ENCODE peak calls at places on chromosome 6, in nine cellular contexts. One of them, this sample, is unnamed.

GRCh38 chr6:141394125-141394536 is 738.6 kb upstream of the GJE1 start:
- DNase-seq in cardiac muscle cell: no peak
- DNase-seq in CD8-positive, alpha-beta T cell: no peak
- DNase-seq in left ventricle myocardium inferior: no peak
- DNase-seq in AG10803: no peak
- DNase-seq in body of pancreas: no peak
- DNase-seq in brain microvascular endothelial cell: no peak
- DNase-seq in fibroblast of pulmonary artery: no peak
- DNase-seq in BE2C: no peak
- DNase-seq in this sample: no peak

GRCh38 chr6:74642101-74642500 is 563.8 kb downstream of the COL12A1 start:
- DNase-seq in cardiac muscle cell: no peak
- DNase-seq in CD8-positive, alpha-beta T cell: no peak
- DNase-seq in left ventricle myocardium inferior: no peak
- DNase-seq in AG10803: no peak
- DNase-seq in body of pancreas: no peak
- DNase-seq in brain microvascular endothelial cell: no peak
- DNase-seq in fibroblast of pulmonary artery: no peak
- DNase-seq in BE2C: no peak
- DNase-seq in this sample: no peak

GRCh38 chr6:6314601-6315000 is 5.9 kb downstream of the F13A1 start:
- DNase-seq in cardiac muscle cell: no peak
- DNase-seq in CD8-positive, alpha-beta T cell: no peak
- DNase-seq in left ventricle myocardium inferior: no peak
- DNase-seq in AG10803: peak
- DNase-seq in body of pancreas: no peak
- DNase-seq in brain microvascular endothelial cell: no peak
- DNase-seq in fibroblast of pulmonary artery: no peak
- DNase-seq in BE2C: no peak
- DNase-seq in this sample: no peak

GRCh38 chr6:170006524-170007467 is 255.4 kb downstream of the ERMARD start:
- DNase-seq in cardiac muscle cell: no peak
- DNase-seq in CD8-positive, alpha-beta T cell: no peak
- DNase-seq in left ventricle myocardium inferior: no peak
- DNase-seq in AG10803: no peak
- DNase-seq in body of pancreas: no peak
- DNase-seq in brain microvascular endothelial cell: no peak
- DNase-seq in fibroblast of pulmonary artery: no peak
- DNase-seq in BE2C: no peak
- DNase-seq in this sample: no peak

GRCh38 chr6:33288942-33289783 is at the start of the genes PFDN6 and WDR46:
- DNase-seq in cardiac muscle cell: peak
- DNase-seq in CD8-positive, alpha-beta T cell: peak
- DNase-seq in left ventricle myocardium inferior: peak
- DNase-seq in AG10803: peak
- DNase-seq in body of pancreas: peak
- DNase-seq in brain microvascular endothelial cell: peak
- DNase-seq in fibroblast of pulmonary artery: peak
- DNase-seq in BE2C: peak
- DNase-seq in this sample: peak

GRCh38 chr6:166957087-166957804 is 896 bp upstream of the RNASET2 start:
- DNase-seq in cardiac muscle cell: peak
- DNase-seq in CD8-positive, alpha-beta T cell: peak
- DNase-seq in left ventricle myocardium inferior: peak
- DNase-seq in AG10803: peak
- DNase-seq in body of pancreas: peak
- DNase-seq in brain microvascular endothelial cell: no peak
- DNase-seq in fibroblast of pulmonary artery: no peak
- DNase-seq in BE2C: peak
- DNase-seq in this sample: no peak

GRCh38 chr6:168026925-168027324 is 29.5 kb downstream of the KIF25 start:
- DNase-seq in cardiac muscle cell: no peak
- DNase-seq in CD8-positive, alpha-beta T cell: no peak
- DNase-seq in left ventricle myocardium inferior: no peak
- DNase-seq in AG10803: no peak
- DNase-seq in body of pancreas: no peak
- DNase-seq in brain microvascular endothelial cell: no peak
- DNase-seq in fibroblast of pulmonary artery: no peak
- DNase-seq in BE2C: no peak
- DNase-seq in this sample: no peak

GRCh38 chr6:51098801-51099200 is 280.1 kb downstream of the TFAP2B start:
- DNase-seq in cardiac muscle cell: no peak
- DNase-seq in CD8-positive, alpha-beta T cell: no peak
- DNase-seq in left ventricle myocardium inferior: no peak
- DNase-seq in AG10803: peak
- DNase-seq in body of pancreas: no peak
- DNase-seq in brain microvascular endothelial cell: peak
- DNase-seq in fibroblast of pulmonary artery: no peak
- DNase-seq in BE2C: peak
- DNase-seq in this sample: peak

GRCh38 chr6:150697515-150697914 is 97.8 kb downstream of the PLEKHG1 start:
- DNase-seq in cardiac muscle cell: no peak
- DNase-seq in CD8-positive, alpha-beta T cell: no peak
- DNase-seq in left ventricle myocardium inferior: peak
- DNase-seq in AG10803: peak
- DNase-seq in body of pancreas: no peak
- DNase-seq in brain microvascular endothelial cell: no peak
- DNase-seq in fibroblast of pulmonary artery: peak
- DNase-seq in BE2C: no peak
- DNase-seq in this sample: no peak

GRCh38 chr6:47977314-47977713 is 133.7 kb downstream of the PTCHD4 start:
- DNase-seq in cardiac muscle cell: no peak
- DNase-seq in CD8-positive, alpha-beta T cell: no peak
- DNase-seq in left ventricle myocardium inferior: no peak
- DNase-seq in AG10803: no peak
- DNase-seq in body of pancreas: no peak
- DNase-seq in brain microvascular endothelial cell: no peak
- DNase-seq in fibroblast of pulmonary artery: no peak
- DNase-seq in BE2C: no peak
- DNase-seq in this sample: no peak

GRCh38 chr6:108850669-108851467 is 2.6 kb downstream of the ARMC2 start:
- DNase-seq in cardiac muscle cell: peak
- DNase-seq in CD8-positive, alpha-beta T cell: no peak
- DNase-seq in left ventricle myocardium inferior: peak
- DNase-seq in AG10803: no peak
- DNase-seq in body of pancreas: peak
- DNase-seq in brain microvascular endothelial cell: no peak
- DNase-seq in fibroblast of pulmonary artery: no peak
- DNase-seq in BE2C: no peak
- DNase-seq in this sample: no peak

GRCh38 chr6:149026530-149026942 is 279.7 kb downstream of the UST start:
- DNase-seq in cardiac muscle cell: peak
- DNase-seq in CD8-positive, alpha-beta T cell: no peak
- DNase-seq in left ventricle myocardium inferior: no peak
- DNase-seq in AG10803: peak
- DNase-seq in body of pancreas: no peak
- DNase-seq in brain microvascular endothelial cell: peak
- DNase-seq in fibroblast of pulmonary artery: peak
- DNase-seq in BE2C: peak
- DNase-seq in this sample: peak

GRCh38 chr6:137848672-137849071 is 18.4 kb upstream of the TNFAIP3 start:
- DNase-seq in cardiac muscle cell: peak
- DNase-seq in CD8-positive, alpha-beta T cell: no peak
- DNase-seq in left ventricle myocardium inferior: no peak
- DNase-seq in AG10803: peak
- DNase-seq in body of pancreas: no peak
- DNase-seq in brain microvascular endothelial cell: no peak
- DNase-seq in fibroblast of pulmonary artery: peak
- DNase-seq in BE2C: no peak
- DNase-seq in this sample: no peak

GRCh38 chr6:163170294-163170883 is 244.1 kb upstream of the QKI start:
- DNase-seq in cardiac muscle cell: peak
- DNase-seq in CD8-positive, alpha-beta T cell: peak
- DNase-seq in left ventricle myocardium inferior: no peak
- DNase-seq in AG10803: no peak
- DNase-seq in body of pancreas: no peak
- DNase-seq in brain microvascular endothelial cell: no peak
- DNase-seq in fibroblast of pulmonary artery: peak
- DNase-seq in BE2C: peak
- DNase-seq in this sample: no peak

DNA sequence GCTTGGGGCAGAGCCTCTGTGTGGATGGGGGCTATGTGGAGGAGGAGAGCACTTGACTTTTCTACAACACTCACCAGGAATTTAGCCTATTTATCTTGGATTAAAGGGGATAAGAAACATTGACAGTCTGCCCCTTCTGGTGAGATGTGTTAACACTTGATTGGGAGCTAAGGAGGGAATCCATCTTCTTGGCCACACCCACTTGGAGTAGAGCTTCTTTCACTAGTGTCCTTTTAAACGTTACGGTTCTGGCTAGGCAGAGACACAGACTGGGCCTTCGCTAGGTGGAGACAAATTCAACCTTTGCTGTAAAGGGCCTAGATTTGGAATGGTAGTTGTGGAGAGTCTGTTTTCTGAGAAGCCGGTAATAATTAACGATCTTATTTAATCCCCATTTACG is 15.5 kb upstream of the TPBG start:
- DNase-seq in cardiac muscle cell: no peak
- DNase-seq in CD8-positive, alpha-beta T cell: no peak
- DNase-seq in left ventricle myocardium inferior: no peak
- DNase-seq in AG10803: no peak
- DNase-seq in body of pancreas: no peak
- DNase-seq in brain microvascular endothelial cell: no peak
- DNase-seq in fibroblast of pulmonary artery: no peak
- DNase-seq in BE2C: no peak
- DNase-seq in this sample: no peak
- H3K4me3 ChIP-seq in cardiac muscle cell: no peak
- H3K4me3 ChIP-seq in CD8-positive, alpha-beta T cell: no peak
- H3K4me3 ChIP-seq in left ventricle myocardium inferior: no peak
- H3K4me3 ChIP-seq in AG10803: no peak
- H3K4me3 ChIP-seq in body of pancreas: no peak
- H3K4me3 ChIP-seq in brain microvascular endothelial cell: no peak
- H3K4me3 ChIP-seq in fibroblast of pulmonary artery: no peak
- H3K4me3 ChIP-seq in BE2C: no peak
- H3K4me3 ChIP-seq in this sample: no peak

DNA sequence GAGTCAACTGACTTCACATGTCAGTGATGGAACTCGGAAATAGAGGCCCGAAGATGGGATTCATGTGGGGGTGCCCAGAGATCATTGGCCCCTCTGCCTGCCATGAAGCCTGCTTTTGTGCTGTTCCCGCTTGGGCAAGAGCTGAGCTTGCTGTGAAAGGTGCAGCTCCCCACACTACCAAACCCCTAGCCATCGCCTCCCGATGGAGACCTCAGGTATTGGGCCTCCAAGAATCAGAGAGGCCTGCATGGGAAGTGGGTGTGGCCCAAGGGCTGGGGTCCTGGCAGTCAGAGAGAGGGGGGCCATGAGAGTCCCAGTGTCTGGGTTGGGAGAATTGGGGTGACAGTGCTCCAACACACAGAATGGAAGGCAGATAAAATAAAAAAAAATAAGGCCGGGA is 160.9 kb downstream of the SOD2 start:
- DNase-seq in cardiac muscle cell: no peak
- DNase-seq in CD8-positive, alpha-beta T cell: no peak
- DNase-seq in left ventricle myocardium inferior: no peak
- DNase-seq in AG10803: no peak
- DNase-seq in body of pancreas: no peak
- DNase-seq in brain microvascular endothelial cell: no peak
- DNase-seq in fibroblast of pulmonary artery: no peak
- DNase-seq in BE2C: no peak
- DNase-seq in this sample: no peak
- TF ChIP-seq CTCF in cardiac muscle cell: no peak
- TF ChIP-seq CTCF in CD8-positive, alpha-beta T cell: no peak
- TF ChIP-seq CTCF in left ventricle myocardium inferior: no peak
- TF ChIP-seq CTCF in AG10803: no peak
- TF ChIP-seq CTCF in body of pancreas: no peak
- TF ChIP-seq CTCF in brain microvascular endothelial cell: no peak
- TF ChIP-seq CTCF in fibroblast of pulmonary artery: no peak
- TF ChIP-seq CTCF in BE2C: no peak
- TF ChIP-seq CTCF in this sample: no peak

GRCh38 chr6:135180458-135181332 is at the start of gene MYB:
- DNase-seq in cardiac muscle cell: peak
- DNase-seq in CD8-positive, alpha-beta T cell: peak
- DNase-seq in left ventricle myocardium inferior: peak
- DNase-seq in AG10803: peak
- DNase-seq in body of pancreas: peak
- DNase-seq in brain microvascular endothelial cell: no peak
- DNase-seq in fibroblast of pulmonary artery: peak
- DNase-seq in BE2C: peak
- DNase-seq in this sample: no peak

GRCh38 chr6:135182993-135183531 is 2.0 kb downstream of the MYB start:
- DNase-seq in cardiac muscle cell: no peak
- DNase-seq in CD8-positive, alpha-beta T cell: peak
- DNase-seq in left ventricle myocardium inferior: no peak
- DNase-seq in AG10803: no peak
- DNase-seq in body of pancreas: no peak
- DNase-seq in brain microvascular endothelial cell: no peak
- DNase-seq in fibroblast of pulmonary artery: no peak
- DNase-seq in BE2C: no peak
- DNase-seq in this sample: no peak

GRCh38 chr6:135181333-135182119 is 418 bp downstream of the MYB start:
- DNase-seq in cardiac muscle cell: peak
- DNase-seq in CD8-positive, alpha-beta T cell: peak
- DNase-seq in left ventricle myocardium inferior: no peak
- DNase-seq in AG10803: no peak
- DNase-seq in body of pancreas: no peak
- DNase-seq in brain microvascular endothelial cell: no peak
- DNase-seq in fibroblast of pulmonary artery: no peak
- DNase-seq in BE2C: peak
- DNase-seq in this sample: no peak

GRCh38 chr6:135182120-135182992 is 1.2 kb downstream of the MYB start:
- DNase-seq in cardiac muscle cell: peak
- DNase-seq in CD8-positive, alpha-beta T cell: peak
- DNase-seq in left ventricle myocardium inferior: no peak
- DNase-seq in AG10803: no peak
- DNase-seq in body of pancreas: no peak
- DNase-seq in brain microvascular endothelial cell: no peak
- DNase-seq in fibroblast of pulmonary artery: no peak
- DNase-seq in BE2C: peak
- DNase-seq in this sample: no peak

DNA sequence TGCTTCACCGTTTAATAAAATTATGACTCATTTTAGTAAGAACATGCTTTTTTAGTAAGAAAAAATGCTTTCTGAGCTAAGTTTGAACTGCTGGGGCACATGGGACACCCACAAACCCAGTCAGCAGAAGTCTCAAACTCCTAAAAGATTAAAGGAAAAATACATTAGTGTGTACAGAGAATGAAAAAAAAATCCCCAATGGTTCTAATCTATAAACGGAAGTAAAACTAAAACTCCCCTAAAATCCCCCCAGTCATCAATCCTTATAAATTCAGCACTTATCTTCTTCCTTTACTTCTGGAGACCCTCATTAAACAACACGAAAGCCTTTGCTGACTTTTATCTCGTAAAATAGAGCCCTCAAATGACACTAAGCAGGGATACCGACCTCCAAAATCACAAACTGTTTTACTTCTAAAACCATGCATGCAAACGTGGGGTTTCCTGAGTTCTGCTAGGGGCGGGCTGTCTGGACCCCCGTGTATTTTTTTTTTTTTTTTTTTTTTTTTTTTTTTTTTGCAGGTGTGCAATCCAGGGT is 1.1 kb upstream of the MYB start:
- DNase-seq in cardiac muscle cell: no peak
- DNase-seq in CD8-positive, alpha-beta T cell: no peak
- DNase-seq in left ventricle myocardium inferior: no peak
- DNase-seq in AG10803: no peak
- DNase-seq in body of pancreas: no peak
- DNase-seq in brain microvascular endothelial cell: no peak
- DNase-seq in fibroblast of pulmonary artery: no peak
- DNase-seq in BE2C: no peak
- DNase-seq in this sample: no peak
- H3K4me3 ChIP-seq in cardiac muscle cell: peak
- H3K4me3 ChIP-seq in CD8-positive, alpha-beta T cell: peak
- H3K4me3 ChIP-seq in left ventricle myocardium inferior: peak
- H3K4me3 ChIP-seq in AG10803: no peak
- H3K4me3 ChIP-seq in body of pancreas: no peak
- H3K4me3 ChIP-seq in brain microvascular endothelial cell: peak
- H3K4me3 ChIP-seq in fibroblast of pulmonary artery: no peak
- H3K4me3 ChIP-seq in BE2C: peak
- H3K4me3 ChIP-seq in this sample: peak

GRCh38 chr6:124400600-124400999 is 561.6 kb upstream of the RNF217 start:
- DNase-seq in cardiac muscle cell: no peak
- DNase-seq in CD8-positive, alpha-beta T cell: no peak
- DNase-seq in left ventricle myocardium inferior: no peak
- DNase-seq in AG10803: no peak
- DNase-seq in body of pancreas: no peak
- DNase-seq in brain microvascular endothelial cell: no peak
- DNase-seq in fibroblast of pulmonary artery: no peak
- DNase-seq in BE2C: no peak
- DNase-seq in this sample: peak
- TF ChIP-seq CTCF in cardiac muscle cell: no peak
- TF ChIP-seq CTCF in CD8-positive, alpha-beta T cell: no peak
- TF ChIP-seq CTCF in left ventricle myocardium inferior: no peak
- TF ChIP-seq CTCF in AG10803: no peak
- TF ChIP-seq CTCF in body of pancreas: no peak
- TF ChIP-seq CTCF in brain microvascular endothelial cell: peak
- TF ChIP-seq CTCF in fibroblast of pulmonary artery: no peak
- TF ChIP-seq CTCF in BE2C: no peak
- TF ChIP-seq CTCF in this sample: peak

This sample was measured in retinal pigment epithelial cell.